ENCODE peak calls at places on chromosomes 11 and 22, in nine cellular contexts. One of them, this sample, is unnamed.

GRCh38 chr22:24107668-24108067 is 73.6 kb upstream of the SUSD2 start:
- DNase-seq in A549: no peak
- DNase-seq in K562: no peak
- DNase-seq in GM12878: no peak
- DNase-seq in GM23338: no peak
- DNase-seq in Panc1: no peak
- DNase-seq in HCT116: no peak
- DNase-seq in SK-N-SH: no peak
- DNase-seq in HepG2: no peak
- DNase-seq in this sample: no peak

GRCh38 chr11:17786824-17787525 is 52.4 kb downstream of the KCNC1 start:
- DNase-seq in A549: no peak
- DNase-seq in K562: peak; percentile 14
- DNase-seq in GM12878: no peak
- DNase-seq in GM23338: no peak
- DNase-seq in Panc1: no peak
- DNase-seq in HCT116: peak; percentile 57
- DNase-seq in SK-N-SH: no peak
- DNase-seq in HepG2: no peak
- DNase-seq in this sample: no peak

GRCh38 chr22:32328306-32329201 is 29.1 kb upstream of the RFPL3 start:
- DNase-seq in A549: no peak
- DNase-seq in K562: no peak
- DNase-seq in GM12878: no peak
- DNase-seq in GM23338: no peak
- DNase-seq in Panc1: no peak
- DNase-seq in HCT116: no peak
- DNase-seq in SK-N-SH: no peak
- DNase-seq in HepG2: no peak
- DNase-seq in this sample: no peak

GRCh38 chr11:68364581-68364980 is 52.2 kb downstream of the LRP5 start:
- DNase-seq in A549: no peak
- DNase-seq in K562: no peak
- DNase-seq in GM12878: no peak
- DNase-seq in GM23338: no peak
- DNase-seq in Panc1: no peak
- DNase-seq in HCT116: no peak
- DNase-seq in SK-N-SH: no peak
- DNase-seq in HepG2: no peak
- DNase-seq in this sample: no peak

GRCh38 chr22:49322231-49322630 is 505.4 kb downstream of the BRD1 start:
- DNase-seq in A549: no peak
- DNase-seq in K562: no peak
- DNase-seq in GM12878: no peak
- DNase-seq in GM23338: no peak
- DNase-seq in Panc1: no peak
- DNase-seq in HCT116: no peak
- DNase-seq in SK-N-SH: no peak
- DNase-seq in HepG2: no peak
- DNase-seq in this sample: no peak

GRCh38 chr22:20866716-20867115 is 7.9 kb downstream of the SNAP29 start:
- DNase-seq in A549: no peak
- DNase-seq in K562: peak; percentile 59
- DNase-seq in GM12878: no peak
- DNase-seq in GM23338: no peak
- DNase-seq in Panc1: no peak
- DNase-seq in HCT116: no peak
- DNase-seq in SK-N-SH: no peak
- DNase-seq in HepG2: no peak
- DNase-seq in this sample: no peak

GRCh38 chr11:95917188-95918036 is 6.5 kb downstream of the MTMR2 start:
- DNase-seq in A549: no peak
- DNase-seq in K562: no peak
- DNase-seq in GM12878: no peak
- DNase-seq in GM23338: no peak
- DNase-seq in Panc1: no peak
- DNase-seq in HCT116: no peak
- DNase-seq in SK-N-SH: peak; percentile 24
- DNase-seq in HepG2: no peak
- DNase-seq in this sample: no peak

GRCh38 chr11:88508808-88509581 is 171.5 kb upstream of the CTSC start:
- DNase-seq in A549: no peak
- DNase-seq in K562: peak; percentile 16
- DNase-seq in GM12878: no peak
- DNase-seq in GM23338: peak; percentile 74
- DNase-seq in Panc1: no peak
- DNase-seq in HCT116: no peak
- DNase-seq in SK-N-SH: peak; percentile 36
- DNase-seq in HepG2: no peak
- DNase-seq in this sample: peak; percentile 18

GRCh38 chr22:22714600-22715361 is 70.4 kb downstream of the GGTLC2 start:
- DNase-seq in A549: no peak
- DNase-seq in K562: no peak
- DNase-seq in GM12878: peak; percentile 40
- DNase-seq in GM23338: no peak
- DNase-seq in Panc1: no peak
- DNase-seq in HCT116: no peak
- DNase-seq in SK-N-SH: no peak
- DNase-seq in HepG2: no peak
- DNase-seq in this sample: no peak

GRCh38 chr22:31947296-31947695 is 3.0 kb downstream of the YWHAH start:
- DNase-seq in A549: peak; percentile 31
- DNase-seq in K562: peak; percentile 67
- DNase-seq in GM12878: no peak
- DNase-seq in GM23338: no peak
- DNase-seq in Panc1: peak; percentile 39
- DNase-seq in HCT116: no peak
- DNase-seq in SK-N-SH: no peak
- DNase-seq in HepG2: peak; percentile 48
- DNase-seq in this sample: peak; percentile 36

GRCh38 chr11:57359896-57360690 is 20.9 kb downstream of the PRG3 start:
- DNase-seq in A549: no peak
- DNase-seq in K562: no peak
- DNase-seq in GM12878: no peak
- DNase-seq in GM23338: no peak
- DNase-seq in Panc1: no peak
- DNase-seq in HCT116: no peak
- DNase-seq in SK-N-SH: no peak
- DNase-seq in HepG2: no peak
- DNase-seq in this sample: no peak

GRCh38 chr11:33965032-33965431 is 73.2 kb upstream of the LMO2 start:
- DNase-seq in A549: no peak
- DNase-seq in K562: no peak
- DNase-seq in GM12878: no peak
- DNase-seq in GM23338: no peak
- DNase-seq in Panc1: no peak
- DNase-seq in HCT116: no peak
- DNase-seq in SK-N-SH: no peak
- DNase-seq in HepG2: no peak
- DNase-seq in this sample: no peak

GRCh38 chr11:72354356-72355115 is 79.8 kb downstream of the CLPB start:
- DNase-seq in A549: peak; percentile 11
- DNase-seq in K562: no peak
- DNase-seq in GM12878: no peak
- DNase-seq in GM23338: peak; percentile 15
- DNase-seq in Panc1: no peak
- DNase-seq in HCT116: no peak
- DNase-seq in SK-N-SH: no peak
- DNase-seq in HepG2: no peak
- DNase-seq in this sample: no peak

GRCh38 chr22:35307372-35307771 is 7.7 kb downstream of the TOM1 start:
- DNase-seq in A549: no peak
- DNase-seq in K562: no peak
- DNase-seq in GM12878: no peak
- DNase-seq in GM23338: no peak
- DNase-seq in Panc1: no peak
- DNase-seq in HCT116: no peak
- DNase-seq in SK-N-SH: no peak
- DNase-seq in HepG2: no peak
- DNase-seq in this sample: no peak

GRCh38 chr22:40326905-40327735 is 19.2 kb upstream of the ADSL start:
- DNase-seq in A549: no peak
- DNase-seq in K562: no peak
- DNase-seq in GM12878: no peak
- DNase-seq in GM23338: peak; percentile 63
- DNase-seq in Panc1: no peak
- DNase-seq in HCT116: no peak
- DNase-seq in SK-N-SH: no peak
- DNase-seq in HepG2: no peak
- DNase-seq in this sample: no peak
- TF ChIP-seq REST in A549: no peak
- TF ChIP-seq REST in K562: no peak
- TF ChIP-seq REST in GM12878: no peak
- TF ChIP-seq REST in GM23338: no peak
- TF ChIP-seq REST in Panc1: no peak
- TF ChIP-seq REST in HCT116: no peak
- TF ChIP-seq REST in SK-N-SH: no peak
- TF ChIP-seq REST in HepG2: no peak
- TF ChIP-seq REST in this sample: no peak

DNA sequence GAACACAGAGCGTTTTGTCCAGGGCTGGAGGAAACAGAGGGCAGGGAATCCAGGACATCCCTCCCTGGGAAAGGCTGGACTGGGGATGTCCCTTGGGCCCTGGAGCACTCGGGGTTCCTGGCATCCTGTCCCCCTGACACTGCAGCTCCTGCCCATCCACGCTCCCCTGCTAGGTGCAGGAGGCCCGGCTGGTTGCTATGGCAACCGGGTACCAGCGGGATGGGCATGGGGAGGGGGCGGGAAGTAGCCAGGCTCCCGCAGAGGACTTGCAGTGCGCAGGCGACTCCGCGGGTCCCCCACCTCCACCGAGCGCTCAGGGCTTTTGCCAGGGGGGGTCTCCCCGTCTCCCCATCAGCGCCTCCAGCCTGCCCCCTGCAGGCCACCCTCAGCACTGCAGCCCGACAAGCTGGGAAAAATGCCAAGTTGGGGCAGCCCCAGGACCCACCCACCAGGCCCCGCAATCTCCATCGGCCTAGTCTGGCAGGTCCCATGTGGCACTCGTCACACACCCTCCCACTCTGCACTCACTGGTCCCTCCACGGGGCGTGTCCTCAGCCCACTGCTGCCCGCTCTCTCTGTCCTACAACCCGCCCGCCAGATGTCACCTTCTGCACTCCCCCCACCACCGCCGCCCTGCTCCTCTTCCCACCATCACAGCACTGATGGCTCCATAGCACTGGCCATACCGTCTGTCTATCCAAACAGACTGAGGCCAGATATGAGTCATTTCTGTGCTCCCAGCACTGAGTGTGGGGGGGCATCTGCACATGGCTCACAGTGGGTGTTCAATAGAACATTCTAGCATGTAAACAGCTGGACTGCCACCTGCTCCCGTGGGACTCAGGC is 31.5 kb downstream of the KIAA0930 start:
- DNase-seq in A549: no peak
- DNase-seq in K562: peak; percentile 38
- DNase-seq in GM12878: no peak
- DNase-seq in GM23338: peak; percentile 75
- DNase-seq in Panc1: no peak
- DNase-seq in HCT116: no peak
- DNase-seq in SK-N-SH: peak; percentile 93
- DNase-seq in HepG2: no peak
- DNase-seq in this sample: no peak
- TF ChIP-seq REST in A549: no peak
- TF ChIP-seq REST in K562: no peak
- TF ChIP-seq REST in GM12878: no peak
- TF ChIP-seq REST in GM23338: no peak
- TF ChIP-seq REST in Panc1: no peak
- TF ChIP-seq REST in HCT116: no peak
- TF ChIP-seq REST in SK-N-SH: no peak
- TF ChIP-seq REST in HepG2: no peak
- TF ChIP-seq REST in this sample: no peak

GRCh38 chr11:8564526-8564925 is 29.5 kb downstream of the STK33 start:
- DNase-seq in A549: no peak
- DNase-seq in K562: no peak
- DNase-seq in GM12878: no peak
- DNase-seq in GM23338: peak; percentile 20
- DNase-seq in Panc1: no peak
- DNase-seq in HCT116: no peak
- DNase-seq in SK-N-SH: no peak
- DNase-seq in HepG2: no peak
- DNase-seq in this sample: no peak
- TF ChIP-seq REST in A549: no peak
- TF ChIP-seq REST in K562: no peak
- TF ChIP-seq REST in GM12878: no peak
- TF ChIP-seq REST in GM23338: no peak
- TF ChIP-seq REST in Panc1: no peak
- TF ChIP-seq REST in HCT116: no peak
- TF ChIP-seq REST in SK-N-SH: no peak
- TF ChIP-seq REST in HepG2: no peak
- TF ChIP-seq REST in this sample: no peak

DNA sequence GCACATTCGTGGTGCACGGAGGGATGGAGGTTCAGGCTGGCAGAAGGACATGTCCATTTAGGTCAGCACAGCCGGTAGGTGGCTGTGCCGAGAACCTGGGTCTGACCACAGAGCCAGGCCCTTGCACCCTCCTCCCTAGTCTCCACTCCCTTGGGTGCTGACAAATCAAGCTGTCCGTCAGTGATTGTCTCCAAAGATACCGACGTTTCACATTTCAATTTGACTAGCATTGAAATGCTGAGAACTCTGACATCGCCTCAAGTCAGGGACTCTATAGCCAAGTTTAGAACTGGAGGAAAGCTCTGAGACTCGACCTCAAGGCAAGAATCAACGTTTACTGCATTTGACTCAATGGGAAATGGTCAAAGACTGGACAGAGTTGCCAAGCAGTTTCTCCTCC is 1321.1 kb downstream of the TBC1D22A start:
- DNase-seq in A549: no peak
- DNase-seq in K562: no peak
- DNase-seq in GM12878: no peak
- DNase-seq in GM23338: no peak
- DNase-seq in Panc1: no peak
- DNase-seq in HCT116: no peak
- DNase-seq in SK-N-SH: no peak
- DNase-seq in HepG2: no peak
- DNase-seq in this sample: no peak
- TF ChIP-seq REST in A549: no peak
- TF ChIP-seq REST in K562: no peak
- TF ChIP-seq REST in GM12878: no peak
- TF ChIP-seq REST in GM23338: no peak
- TF ChIP-seq REST in Panc1: no peak
- TF ChIP-seq REST in HCT116: no peak
- TF ChIP-seq REST in SK-N-SH: no peak
- TF ChIP-seq REST in HepG2: no peak
- TF ChIP-seq REST in this sample: no peak

This sample was measured in HL-60.